ENCODE peak calls at places on chromosomes 1 and 21, in seven cellular contexts. U is left ventricle myocardium inferior, E is left lobe of liver, G is WTC11, V is NCI-H1105, Q is ascending aorta, M is ovary. B is an unnamed sample.

GRCh38 chr1:109668123-109668800 is 405 bp downstream of the GSTM2 start:
- DNase-seq in V (no peak), G (no peak), E (no peak), M (no peak), U (no peak), Q (no peak), B (no peak)

GRCh38 chr1:5995871-5996630 is 3.8 kb upstream of the NPHP4 start:
- DNase-seq in V (no peak), Q (no peak), M (no peak), U (peak; percentile 6), E (no peak), G (no peak), B (no peak)

GRCh38 chr1:183968386-183968785 is 69.1 kb downstream of the COLGALT2 start:
- DNase-seq in V (no peak), G (no peak), E (no peak), Q (no peak), U (no peak), M (no peak), B (no peak)

GRCh38 chr1:17347769-17348592 is 24.0 kb upstream of the PADI6 start:
- DNase-seq in G (no peak), Q (peak; percentile 42), V (no peak), U (no peak), M (no peak), E (no peak), B (peak; percentile 32)

GRCh38 chr1:32695098-32695904 is 7.3 kb downstream of the SYNC start:
- DNase-seq in Q (peak; percentile 88), V (no peak), M (peak; percentile 50), G (no peak), U (peak; percentile 78), E (no peak), B (peak; percentile 68)

GRCh38 chr1:204408074-204408507 is 3.5 kb downstream of the PPP1R15B start:
- DNase-seq in U (peak; percentile 76), E (peak; percentile 74), V (peak; percentile 33), M (peak; percentile 79), Q (peak; percentile 79), G (no peak), B (peak; percentile 54)

GRCh38 chr1:185244015-185244747 is 72.9 kb downstream of the IVNS1ABP start:
- DNase-seq in E (no peak), V (no peak), G (no peak), M (no peak), Q (no peak), U (no peak), B (peak; percentile 26)

GRCh38 chr1:67184838-67185421 is 18.7 kb downstream of the IL23R start:
- DNase-seq in M (no peak), V (no peak), U (no peak), Q (no peak), G (no peak), E (no peak), B (no peak)

GRCh38 chr1:59498640-59499039 is 201.7 kb downstream of the FGGY start:
- DNase-seq in V (no peak), G (no peak), E (no peak), M (no peak), Q (peak; percentile 67), U (no peak), B (no peak)

GRCh38 chr1:228207851-228208821 is at the start of gene OBSCN:
- DNase-seq in G (no peak), U (peak; percentile 73), V (no peak), M (no peak), E (no peak), Q (peak; percentile 11), B (no peak)

GRCh38 chr1:107326823-107327445 is 186.1 kb downstream of the NTNG1 start:
- DNase-seq in E (no peak), U (no peak), G (no peak), M (no peak), V (no peak), Q (no peak), B (no peak)

GRCh38 chr1:175976865-175977642 is 230.0 kb downstream of the COP1 start:
- DNase-seq in E (no peak), G (no peak), Q (no peak), M (no peak), V (no peak), U (no peak), B (peak; percentile 8)

GRCh38 chr1:168709407-168709891 is 19.6 kb downstream of the DPT start:
- DNase-seq in M (no peak), E (no peak), U (no peak), V (no peak), G (no peak), Q (no peak), B (peak; percentile 30)

GRCh38 chr1:9792156-9793042 is 31.4 kb downstream of the CLSTN1 start:
- DNase-seq in V (peak; percentile 94), Q (no peak), G (peak; percentile 62), E (no peak), U (no peak), M (no peak), B (peak; percentile 29)

GRCh38 chr1:228216371-228217320 is 8.8 kb downstream of the OBSCN start:
- DNase-seq in V (no peak), U (no peak), G (no peak), M (no peak), Q (no peak), E (no peak), B (no peak)

GRCh38 chr1:15411593-15412487 is 2.2 kb downstream of the EFHD2 start:
- DNase-seq in Q (peak; percentile 77), G (no peak), E (peak; percentile 59), M (peak; percentile 24), V (no peak), U (peak; percentile 56), B (no peak)

GRCh38 chr21:28742527-28742926 is 250.2 kb downstream of the LTN1 start:
- DNase-seq in M (no peak), E (no peak), Q (no peak), G (no peak), V (no peak), U (no peak), B (peak; percentile 31)

GRCh38 chr1:226060976-226061792 is 1.3 kb upstream of the H3-3A start:
- DNase-seq in G (no peak), E (no peak), Q (no peak), M (no peak), U (no peak), V (no peak), B (no peak)

GRCh38 chr1:3480369-3480719 is 25.9 kb downstream of the ARHGEF16 start:
- DNase-seq in G (no peak), Q (no peak), V (no peak), E (peak; percentile 82), M (no peak), U (no peak), B (no peak)

GRCh38 chr1:171372418-171373088 is 58.6 kb downstream of the FMO4 start:
- DNase-seq in G (no peak), U (no peak), M (no peak), V (no peak), Q (no peak), E (no peak), B (no peak)

GRCh38 chr21:18251065-18251464 is 6.4 kb downstream of the CHODL start:
- DNase-seq in V (no peak), G (no peak), Q (no peak), M (no peak), E (no peak), U (no peak), B (no peak)

GRCh38 chr1:197184190-197184589 is 37.7 kb upstream of the ASPM start:
- DNase-seq in V (no peak), E (no peak), M (no peak), Q (no peak), U (no peak), G (no peak), B (no peak)

GRCh38 chr1:61921435-61921834 is 179.2 kb downstream of the PATJ start:
- DNase-seq in M (no peak), U (no peak), E (no peak), V (no peak), G (no peak), Q (no peak), B (no peak)

GRCh38 chr1:53134961-53135734 is 7.3 kb downstream of the SLC1A7 start:
- DNase-seq in V (peak; percentile 26), M (peak; percentile 73), Q (no peak), E (no peak), G (no peak), U (no peak), B (peak; percentile 77)

GRCh38 chr1:22137006-22137720 is 5.7 kb downstream of the WNT4 start:
- DNase-seq in U (no peak), V (no peak), E (no peak), Q (no peak), G (peak; percentile 37), M (peak; percentile 84), B (no peak)

GRCh38 chr1:25109527-25109926 is 122.8 kb downstream of the SYF2 start:
- DNase-seq in Q (no peak), V (no peak), G (no peak), E (no peak), U (no peak), M (no peak), B (no peak)

GRCh38 chr1:42759114-42759513 is 7.7 kb downstream of the P3H1 start:
- DNase-seq in U (no peak), V (no peak), M (no peak), G (peak; percentile 63), E (peak; percentile 32), Q (no peak), B (no peak)

GRCh38 chr1:3727042-3727824 is 25.0 kb upstream of the CCDC27 start:
- DNase-seq in E (no peak), M (no peak), V (no peak), U (no peak), G (peak; percentile 73), Q (no peak), B (peak; percentile 76)

GRCh38 chr1:109793486-109794318 is 30.0 kb upstream of the EPS8L3 start:
- DNase-seq in V (peak; percentile 93), U (no peak), Q (peak; percentile 73), M (peak; percentile 51), G (no peak), E (peak; percentile 45), B (peak; percentile 46)

GRCh38 chr1:159429074-159429861 is 2.7 kb upstream of the OR10J4 start:
- DNase-seq in V (no peak), E (no peak), M (no peak), Q (no peak), G (no peak), U (no peak), B (peak; percentile 34)

GRCh38 chr1:182197555-182197954 is 136.0 kb upstream of the ZNF648 start:
- DNase-seq in G (no peak), Q (peak; percentile 78), V (no peak), E (no peak), M (peak; percentile 74), U (no peak), B (no peak)

B was measured in AG08396.